ENCODE peak calls at places on chromosome 1, in seven cellular contexts. H is H9; P is HepG2; N is sigmoid colon; Z is psoas muscle; X is CD4-positive, alpha-beta memory T cell; V is K562. J is an unnamed sample.

GRCh38 chr1:206660136-206660535 is 24.6 kb upstream of the MAPKAPK2 start:
- DNase-seq in H (no peak), P (no peak), N (no peak), Z (no peak), X (no peak), V (no peak), J (no peak)

GRCh38 chr1:154940880-154941228 is 4.3 kb upstream of the PMVK start:
- DNase-seq in H (no peak), P (no peak), N (no peak), Z (no peak), X (no peak), V (no peak), J (no peak)

GRCh38 chr1:201515895-201516294 is 9.0 kb upstream of the CSRP1 start:
- DNase-seq in H (no peak), P (no peak), N (no peak), Z (no peak), X (no peak), V (peak; percentile 75), J (no peak)

GRCh38 chr1:199691540-199691939 is 336.0 kb upstream of the NR5A2 start:
- DNase-seq in H (no peak), P (no peak), N (no peak), Z (no peak), X (no peak), V (no peak), J (no peak)

GRCh38 chr1:204513117-204513716 is 3.0 kb upstream of the MDM4 start:
- DNase-seq in H (no peak), P (no peak), N (no peak), Z (no peak), X (peak; percentile 77), V (no peak), J (no peak)

GRCh38 chr1:226002667-226003501 is 3.7 kb upstream of the SDE2 start:
- DNase-seq in H (peak; percentile 95), P (no peak), N (peak; percentile 76), Z (peak; percentile 45), X (no peak), V (peak; percentile 100), J (no peak)

GRCh38 chr1:5683446-5683845 is 308.8 kb downstream of the NPHP4 start:
- DNase-seq in H (no peak), P (no peak), N (no peak), Z (no peak), X (no peak), V (no peak), J (no peak)

GRCh38 chr1:178086294-178087255 is 7.3 kb upstream of the RASAL2 start:
- DNase-seq in H (no peak), P (no peak), N (no peak), Z (no peak), X (no peak), V (no peak), J (no peak)

GRCh38 chr1:200306954-200307754 is 102.7 kb downstream of the ZNF281 start:
- DNase-seq in H (no peak), P (peak; percentile 40), N (no peak), Z (no peak), X (peak; percentile 36), V (peak; percentile 61), J (no peak)

GRCh38 chr1:99756598-99756997 is 9.8 kb downstream of the FRRS1 start:
- DNase-seq in H (no peak), P (no peak), N (no peak), Z (no peak), X (no peak), V (no peak), J (no peak)

GRCh38 chr1:31690921-31691320 is 12.9 kb downstream of the COL16A1 start:
- DNase-seq in H (no peak), P (no peak), N (no peak), Z (no peak), X (no peak), V (no peak), J (no peak)

GRCh38 chr1:10626781-10627410 is 152.1 kb downstream of the PEX14 start:
- DNase-seq in H (peak; percentile 19), P (no peak), N (peak; percentile 45), Z (no peak), X (no peak), V (no peak), J (no peak)

GRCh38 chr1:14220324-14220723 is 378.2 kb upstream of the KAZN start:
- DNase-seq in H (no peak), P (no peak), N (no peak), Z (no peak), X (no peak), V (no peak), J (no peak)

GRCh38 chr1:61839702-61840101 is 97.4 kb downstream of the PATJ start:
- DNase-seq in H (no peak), P (no peak), N (no peak), Z (no peak), X (no peak), V (no peak), J (no peak)

GRCh38 chr1:162359523-162360236 is 17.0 kb downstream of the SPATA46 start:
- DNase-seq in H (no peak), P (no peak), N (no peak), Z (no peak), X (no peak), V (no peak), J (no peak)

GRCh38 chr1:203287109-203287893 is 18.0 kb upstream of the BTG2 start:
- DNase-seq in H (no peak), P (no peak), N (peak; percentile 82), Z (peak; percentile 60), X (peak; percentile 84), V (peak; percentile 80), J (peak; percentile 52)

GRCh38 chr1:147077936-147078605 is 94.2 kb downstream of the PRKAB2 start:
- DNase-seq in H (no peak), P (no peak), N (no peak), Z (no peak), X (no peak), V (no peak), J (no peak)

GRCh38 chr1:147080013-147080661 is 92.1 kb downstream of the PRKAB2 start:
- DNase-seq in H (no peak), P (no peak), N (no peak), Z (no peak), X (peak; percentile 20), V (no peak), J (no peak)

GRCh38 chr1:147078606-147079399 is 93.5 kb downstream of the PRKAB2 start:
- DNase-seq in H (no peak), P (no peak), N (no peak), Z (no peak), X (no peak), V (no peak), J (no peak)

GRCh38 chr1:147080671-147081394 is 91.4 kb downstream of the PRKAB2 start:
- DNase-seq in H (peak; percentile 72), P (no peak), N (no peak), Z (no peak), X (no peak), V (no peak), J (no peak)

DNA sequence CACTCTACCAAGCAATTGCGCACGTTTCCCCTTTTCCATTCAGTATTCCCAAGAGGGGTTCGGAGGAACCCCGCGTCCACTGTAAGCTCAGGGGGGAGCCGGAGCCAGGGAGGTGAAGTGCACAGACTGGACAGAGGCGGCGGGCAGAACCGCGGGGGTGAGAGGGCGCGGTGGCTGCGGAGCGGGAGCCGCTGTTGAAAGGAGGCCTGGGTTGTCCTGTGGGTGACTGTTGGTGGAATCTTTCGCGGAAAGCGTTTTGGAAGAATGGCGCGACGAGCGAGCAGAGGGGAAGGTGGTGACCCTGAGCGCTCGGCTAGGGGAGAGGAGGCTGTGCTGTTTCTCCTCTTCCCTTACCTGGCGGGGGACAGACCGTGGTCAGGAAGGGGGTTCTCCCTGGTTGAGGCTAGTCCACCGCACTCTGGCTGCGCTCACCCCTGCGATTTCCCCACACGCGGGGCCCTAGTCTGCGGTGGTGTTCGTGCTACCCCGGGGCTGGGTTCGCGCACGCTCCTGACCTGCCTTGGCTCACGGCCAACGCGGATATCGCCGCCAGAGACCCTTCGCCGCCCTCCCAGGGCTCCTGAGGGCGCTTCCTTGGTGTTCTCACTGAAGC is 92.8 kb downstream of the PRKAB2 start:
- DNase-seq in H (no peak), P (no peak), N (no peak), Z (no peak), X (peak; percentile 28), V (no peak), J (no peak)
- H3K9me3 ChIP-seq in H (no peaks in the 10 kb centered on the region), P (no peaks in the 10 kb centered on the region), N (no peaks in the 10 kb centered on the region), Z (no peaks in the 10 kb centered on the region), X (no peaks in the 10 kb centered on the region), V (no peaks in the 10 kb centered on the region), J (peaks cover 3% of the 10 kb centered on the region)

GRCh38 chr1:49171941-49172593 is 395.4 kb upstream of the BEND5 start:
- DNase-seq in H (no peak), P (no peak), N (no peak), Z (no peak), X (no peak), V (no peak), J (no peak)
- H3K9me3 ChIP-seq in H (peaks cover 24% of the 10 kb centered on the region), P (peaks cover 87% of the 10 kb centered on the region), N (no peaks in the 10 kb centered on the region), Z (no peaks in the 10 kb centered on the region), X (no peaks in the 10 kb centered on the region), V (no peaks in the 10 kb centered on the region), J (no peaks in the 10 kb centered on the region)

DNA sequence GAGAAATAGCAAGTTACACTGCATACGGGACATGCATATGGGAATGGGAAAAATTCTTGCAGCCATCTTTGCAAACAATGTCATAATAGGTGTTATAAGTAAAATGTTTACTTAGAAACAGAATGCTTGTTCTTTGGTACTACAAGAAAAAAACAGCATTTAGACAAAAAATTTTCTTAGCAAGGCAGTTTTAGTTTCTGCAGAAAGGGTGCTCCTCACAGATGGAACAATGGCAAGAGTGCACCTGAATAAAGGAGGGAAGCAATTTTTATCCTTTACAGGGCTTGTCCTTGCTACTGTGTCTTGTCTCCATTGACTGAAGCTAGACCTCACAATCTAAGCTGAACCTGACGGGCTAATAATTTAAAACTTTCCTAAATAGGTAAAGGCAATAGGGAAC is 79.2 kb upstream of the DESI2 start:
- DNase-seq in H (no peak), P (no peak), N (no peak), Z (no peak), X (no peak), V (no peak), J (no peak)
- H3K9me3 ChIP-seq in H (peaks cover 23% of the 10 kb centered on the region), P (peaks cover 48% of the 10 kb centered on the region), N (peaks cover 34% of the 10 kb centered on the region), Z (peaks cover 56% of the 10 kb centered on the region), X (peaks cover 5% of the 10 kb centered on the region), V (peaks cover 5% of the 10 kb centered on the region), J (peaks cover 5% of the 10 kb centered on the region)

GRCh38 chr1:215631040-215631439 is 63.9 kb downstream of the KCTD3 start:
- DNase-seq in H (no peak), P (no peak), N (no peak), Z (no peak), X (no peak), V (no peak), J (no peak)

GRCh38 chr1:215636258-215636965 is 69.3 kb downstream of the KCTD3 start:
- DNase-seq in H (no peak), P (peak; percentile 73), N (peak; percentile 75), Z (peak; percentile 46), X (no peak), V (no peak), J (no peak)

GRCh38 chr1:215635827-215636226 is 68.7 kb downstream of the KCTD3 start:
- DNase-seq in H (no peak), P (no peak), N (no peak), Z (no peak), X (no peak), V (no peak), J (no peak)

GRCh38 chr1:215625949-215626348 is 58.8 kb downstream of the KCTD3 start:
- DNase-seq in H (no peak), P (no peak), N (no peak), Z (no peak), X (no peak), V (no peak), J (no peak)

DNA sequence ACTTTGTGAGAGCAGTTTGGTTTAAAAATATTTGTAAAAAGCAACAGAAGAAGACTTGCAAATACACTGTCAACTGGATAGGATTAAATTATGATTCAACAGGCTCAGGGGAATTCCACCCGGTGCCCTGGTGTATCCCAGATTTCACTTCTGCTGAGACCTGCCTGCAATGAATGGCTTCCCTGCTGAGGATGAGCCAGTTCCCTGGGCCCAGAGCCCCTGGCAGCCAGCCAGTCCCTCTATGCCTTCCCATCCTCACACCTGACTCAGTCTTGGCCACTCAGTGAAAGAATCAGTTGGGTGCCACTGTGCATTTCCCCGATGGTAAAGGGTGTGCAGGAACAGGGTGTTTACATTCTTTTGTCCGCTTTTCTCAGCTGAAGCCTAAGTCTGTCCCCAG is 64.4 kb downstream of the KCTD3 start:
- DNase-seq in H (no peak), P (no peak), N (no peak), Z (no peak), X (no peak), V (no peak), J (no peak)
- H3K9me3 ChIP-seq in H (no peaks in the 10 kb centered on the region), P (no peaks in the 10 kb centered on the region), N (no peaks in the 10 kb centered on the region), Z (no peaks in the 10 kb centered on the region), X (no peaks in the 10 kb centered on the region), V (no peaks in the 10 kb centered on the region), J (no peaks in the 10 kb centered on the region)

J was measured in T-helper 17 cell.